ENCODE peak calls at places on chromosomes 16 and 17, in nine cellular contexts. Z is left colon; M is adrenal gland; O is lower leg skin; Q is AG04450; C is activated naive CD4-positive, alpha-beta T cell; T is stimulated activated CD4-positive, alpha-beta T cell treated with anti-CD3 and anti-CD28 coated beads, TNF-alpha, amount 100 ng/mL, for 4 hours; L is activated CD4-positive, alpha-beta T cell treated with anti-CD3 and anti-CD28 coated beads, Interleukin-2, amount 50 U/mL, for 1 hour; U is NCI-H2171 treated with DMSO at 0.1 percent for 48 hours. H is an unnamed sample.
A peak's percentile ranks its signal among the peaks of the same experiment; 100 is the strongest.

GRCh38 chr17:73594025-73594424 is 50.2 kb downstream of the SDK2 start:
- DNase-seq in Z (no peak), M (no peak), O (no peak), Q (no peak), C (no peak), T (no peak), L (no peak), U (no peak), H (no peak)

GRCh38 chr16:85393674-85394510 is 219.2 kb upstream of the GSE1 start:
- DNase-seq in Z (peak; percentile 78), M (peak; percentile 56), O (no peak), Q (no peak), C (peak; percentile 38), T (peak; percentile 44), L (peak; percentile 63), U (peak; percentile 85), H (peak; percentile 51)

GRCh38 chr17:49952209-49952911 is 16.6 kb upstream of the DLX4 start:
- DNase-seq in Z (peak; percentile 89), M (peak; percentile 84), O (peak; percentile 83), Q (peak; percentile 11), C (peak; percentile 70), T (peak; percentile 64), L (peak; percentile 83), U (peak; percentile 49), H (peak; percentile 51)

GRCh38 chr16:12252616-12253015 is 276.1 kb downstream of the SNX29 start:
- DNase-seq in Z (no peak), M (no peak), O (no peak), Q (no peak), C (no peak), T (no peak), L (no peak), U (peak; percentile 96), H (no peak)

GRCh38 chr17:48486557-48486956 is 44.3 kb downstream of the HOXB1 start:
- DNase-seq in Z (no peak), M (no peak), O (no peak), Q (peak; percentile 98), C (no peak), T (no peak), L (no peak), U (no peak), H (peak; percentile 99)

GRCh38 chr17:12136646-12137045 is 116.0 kb downstream of the MAP2K4 start:
- DNase-seq in Z (no peak), M (no peak), O (no peak), Q (no peak), C (no peak), T (no peak), L (no peak), U (no peak), H (no peak)

GRCh38 chr16:85360323-85361277 is 248.3 kb upstream of the CIBAR2 start:
- DNase-seq in Z (peak; percentile 82), M (no peak), O (peak; percentile 72), Q (no peak), C (no peak), T (no peak), L (no peak), U (peak; percentile 97), H (no peak)

GRCh38 chr16:11470676-11471415 is 115.9 kb downstream of the LITAF start:
- DNase-seq in Z (no peak), M (no peak), O (no peak), Q (no peak), C (no peak), T (no peak), L (no peak), U (no peak), H (peak; percentile 3)

GRCh38 chr16:50238868-50239301 is 27.5 kb upstream of the ADCY7 start:
- DNase-seq in Z (no peak), M (no peak), O (no peak), Q (no peak), C (no peak), T (no peak), L (no peak), U (peak; percentile 77), H (peak; percentile 20)

GRCh38 chr16:53282975-53283946 is 151.0 kb upstream of the RBL2 start:
- DNase-seq in Z (no peak), M (no peak), O (no peak), Q (peak; percentile 4), C (no peak), T (no peak), L (no peak), U (peak; percentile 66), H (peak; percentile 59)

GRCh38 chr17:17738901-17739300 is 57.6 kb downstream of the RAI1 start:
- DNase-seq in Z (peak; percentile 35), M (peak; percentile 75), O (no peak), Q (no peak), C (no peak), T (no peak), L (no peak), U (peak; percentile 33), H (no peak)

GRCh38 chr16:88541109-88541508 is 29.1 kb upstream of the ZC3H18 start:
- DNase-seq in Z (no peak), M (no peak), O (no peak), Q (no peak), C (no peak), T (no peak), L (no peak), U (no peak), H (no peak)

GRCh38 chr17:18182978-18183333 is 672 bp upstream of the ALKBH5 start:
- DNase-seq in Z (peak; percentile 91), M (peak; percentile 83), O (peak; percentile 77), Q (peak; percentile 34), C (peak; percentile 74), T (peak; percentile 74), L (peak; percentile 73), U (no peak), H (peak; percentile 89)

GRCh38 chr17:81233316-81233715 is 5.5 kb downstream of the TEPSIN start:
- DNase-seq in Z (no peak), M (no peak), O (no peak), Q (no peak), C (no peak), T (no peak), L (no peak), U (no peak), H (no peak)

GRCh38 chr17:27475070-27475673 is 18.9 kb downstream of the KSR1 start:
- DNase-seq in Z (no peak), M (no peak), O (no peak), Q (no peak), C (no peak), T (no peak), L (no peak), U (no peak), H (no peak)

GRCh38 chr16:85746431-85747227 is 4.3 kb downstream of the C16orf74 start:
- DNase-seq in Z (peak; percentile 17), M (no peak), O (peak; percentile 58), Q (no peak), C (no peak), T (no peak), L (no peak), U (no peak), H (peak; percentile 58)

GRCh38 chr16:21614896-21615295 is 15.5 kb downstream of the METTL9 start:
- DNase-seq in Z (no peak), M (no peak), O (no peak), Q (no peak), C (no peak), T (no peak), L (no peak), U (no peak), H (no peak)

GRCh38 chr17:76720941-76721340 is 5.5 kb downstream of the JMJD6 start:
- DNase-seq in Z (no peak), M (no peak), O (no peak), Q (no peak), C (no peak), T (no peak), L (no peak), U (no peak), H (no peak)

GRCh38 chr16:58102665-58103427 is 26.3 kb downstream of the CFAP20 start:
- DNase-seq in Z (no peak), M (no peak), O (no peak), Q (no peak), C (no peak), T (no peak), L (no peak), U (peak; percentile 25), H (no peak)

GRCh38 chr17:39943702-39944392 is 16.3 kb downstream of the LRRC3C start:
- DNase-seq in Z (no peak), M (no peak), O (no peak), Q (no peak), C (no peak), T (no peak), L (no peak), U (no peak), H (no peak)

GRCh38 chr17:67700037-67700436 is 17.7 kb upstream of the NOL11 start:
- DNase-seq in Z (no peak), M (no peak), O (no peak), Q (no peak), C (no peak), T (no peak), L (no peak), U (peak; percentile 28), H (no peak)

GRCh38 chr16:10931133-10931532 is 11.1 kb downstream of the DEXI start:
- DNase-seq in Z (no peak), M (no peak), O (no peak), Q (no peak), C (no peak), T (no peak), L (no peak), U (no peak), H (no peak)

GRCh38 chr16:8944113-8944765 is 19.5 kb downstream of the USP7 start:
- DNase-seq in Z (no peak), M (no peak), O (no peak), Q (no peak), C (no peak), T (no peak), L (no peak), U (no peak), H (no peak)

GRCh38 chr16:88691924-88692560 is 5.7 kb upstream of the SNAI3 start:
- DNase-seq in Z (peak; percentile 61), M (no peak), O (no peak), Q (no peak), C (no peak), T (no peak), L (no peak), U (no peak), H (no peak)

GRCh38 chr17:36640836-36641235 is 39.5 kb downstream of the MRM1 start:
- DNase-seq in Z (no peak), M (no peak), O (no peak), Q (no peak), C (no peak), T (no peak), L (no peak), U (no peak), H (no peak)

GRCh38 chr16:85174871-85175723 is 62.8 kb upstream of the CIBAR2 start:
- DNase-seq in Z (no peak), M (no peak), O (no peak), Q (no peak), C (no peak), T (no peak), L (no peak), U (peak; percentile 75), H (peak; percentile 42)

GRCh38 chr17:62679866-62680377 is 52.5 kb downstream of the MRC2 start:
- DNase-seq in Z (no peak), M (no peak), O (no peak), Q (no peak), C (no peak), T (no peak), L (no peak), U (no peak), H (no peak)

GRCh38 chr16:77853125-77853524 is 64.8 kb downstream of the VAT1L start:
- DNase-seq in Z (no peak), M (no peak), O (no peak), Q (no peak), C (no peak), T (no peak), L (no peak), U (no peak), H (no peak)

GRCh38 chr17:7548585-7549400 is at the start of gene TNFSF12:
- DNase-seq in Z (peak; percentile 81), M (peak; percentile 75), O (peak; percentile 34), Q (no peak), C (peak; percentile 48), T (no peak), L (peak; percentile 35), U (no peak), H (peak; percentile 28)

GRCh38 chr16:1050466-1050865 is 22.1 kb upstream of the SSTR5 start:
- DNase-seq in Z (no peak), M (no peak), O (no peak), Q (no peak), C (no peak), T (no peak), L (no peak), U (no peak), H (no peak)

GRCh38 chr17:28760987-28761562 is 17.3 kb downstream of the TRAF4 start:
- DNase-seq in Z (peak; percentile 77), M (peak; percentile 81), O (no peak), Q (no peak), C (no peak), T (no peak), L (no peak), U (no peak), H (peak; percentile 58)

H was measured in AG10803.